ENCODE peak calls at places on chromosomes 4 and X, in five cellular contexts. U, C, Q, I and F are unnamed samples.

GRCh38 chrX:19893722-19894121 is 6.3 kb upstream of the SH3KBP1 start:
- DNase-seq in U (no peak), C (peak; percentile 82), Q (no peak), I (no peak), F (no peak)

GRCh38 chr4:54315561-54315960 is 86.5 kb downstream of the PDGFRA start:
- DNase-seq in Q (no peak), C (no peak), I (no peak), U (no peak), F (no peak)

GRCh38 chr4:153153339-153153851 is 50.8 kb upstream of the TRIM2 start:
- DNase-seq in C (peak; percentile 19), I (peak; percentile 70), Q (no peak), U (peak; percentile 70), F (no peak)

GRCh38 chr4:137519406-137519805 is 12.9 kb downstream of the PCDH18 start:
- DNase-seq in Q (no peak), C (peak; percentile 65), I (no peak), U (no peak), F (no peak)

GRCh38 chr4:100299019-100299418 is 108.8 kb upstream of the DDIT4L start:
- DNase-seq in I (no peak), Q (no peak), U (no peak), C (peak; percentile 29), F (no peak)

GRCh38 chrX:27251369-27251768 is 211.8 kb downstream of the PPP4R3C start:
- DNase-seq in U (no peak), C (no peak), Q (no peak), I (no peak), F (no peak)

GRCh38 chrX:148535639-148536038 is 35.2 kb downstream of the AFF2 start:
- DNase-seq in C (no peak), Q (no peak), I (no peak), U (no peak), F (no peak)

GRCh38 chr4:138223191-138223910 is 18.8 kb downstream of the SLC7A11 start:
- DNase-seq in C (no peak), U (no peak), I (no peak), Q (no peak), F (no peak)

GRCh38 chrX:47191331-47191730 is 2.3 kb upstream of the UBA1 start:
- DNase-seq in U (peak; percentile 30), I (no peak), Q (no peak), C (peak; percentile 44), F (no peak)

GRCh38 chr4:124903995-124904722 is 191.6 kb upstream of the ANKRD50 start:
- DNase-seq in C (peak; percentile 71), U (no peak), Q (no peak), I (peak; percentile 37), F (no peak)

GRCh38 chr4:88219099-88219498 is 60.7 kb upstream of the ABCG2 start:
- DNase-seq in I (no peak), Q (no peak), C (peak; percentile 57), U (peak; percentile 55), F (no peak)

GRCh38 chr4:175671491-175671934 is 140.6 kb downstream of the GPM6A start:
- DNase-seq in C (peak; percentile 8), Q (no peak), U (no peak), I (no peak), F (no peak)

GRCh38 chr4:128837198-128837597 is 27.7 kb downstream of the JADE1 start:
- DNase-seq in I (no peak), U (no peak), C (no peak), Q (no peak), F (no peak)

GRCh38 chr4:38782452-38783108 is at the start of gene TLR10:
- DNase-seq in Q (no peak), U (peak; percentile 34), C (peak; percentile 41), I (no peak), F (no peak)

GRCh38 chr4:87073570-87074470 is 139.0 kb downstream of the AFF1 start:
- DNase-seq in Q (no peak), U (peak; percentile 40), I (no peak), C (peak; percentile 79), F (peak; percentile 82)
- H3K4me3 ChIP-seq in Q (no peak overlapping the region), U (peak overlapping the region; percentile 42), I (no peak overlapping the region), C (peak overlapping the region; percentile 36), F (peak overlapping the region; percentile 17)

DNA sequence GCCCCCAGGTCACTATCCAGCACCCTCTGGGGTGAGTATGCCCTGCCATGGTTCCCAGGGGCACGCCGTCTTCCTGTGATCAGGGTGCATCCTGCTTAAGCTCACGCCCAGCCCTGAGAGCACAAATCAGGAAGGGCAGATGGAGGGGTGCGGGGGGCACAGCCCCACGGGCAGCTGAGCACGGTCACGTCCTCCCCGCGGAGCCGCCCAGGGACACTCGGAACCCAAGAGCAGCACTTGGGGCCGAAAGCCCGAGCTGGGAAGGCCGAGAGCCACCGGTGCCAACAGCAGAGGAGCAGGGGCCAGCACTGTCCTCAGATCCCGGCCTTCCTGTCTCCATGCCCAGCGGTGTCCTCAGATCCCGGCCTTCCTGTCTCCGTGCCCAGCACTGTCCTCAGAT is 21.5 kb downstream of the NELFA start:
- DNase-seq in C (no peak), Q (no peak), U (no peak), I (peak; percentile 21), F (no peak)
- H3K36me3 ChIP-seq in C (peaks cover 4% of the 10 kb centered on the region), Q (peaks cover 73% of the 10 kb centered on the region), U (peaks cover 29% of the 10 kb centered on the region), I (no peaks in the 10 kb centered on the region), F (peaks cover 94% of the 10 kb centered on the region)

GRCh38 chrX:13076176-13076956 is 31.9 kb upstream of the FAM9C start:
- DNase-seq in I (no peak), Q (no peak), U (no peak), C (peak; percentile 52), F (no peak)
- H3K4me1 ChIP-seq in I (peaks cover under 1% of the 10 kb centered on the region), Q (peaks cover 5% of the 10 kb centered on the region), U (peaks cover 75% of the 10 kb centered on the region), C (peaks cover 16% of the 10 kb centered on the region), F (peaks cover 6% of the 10 kb centered on the region)

GRCh38 chrX:54999717-55000598 is at the start of gene APEX2:
- DNase-seq in C (peak; percentile 94), I (peak; percentile 92), Q (peak; percentile 82), U (peak; percentile 85), F (peak; percentile 96)
- H3K4me3 ChIP-seq in C (peak within 1 kb of the TSS; percentile 91), I (peak within 1 kb of the TSS; percentile 61), Q (peak within 1 kb of the TSS; percentile 64), U (peak within 1 kb of the TSS; percentile 91), F (peak within 1 kb of the TSS; percentile 57)

DNA sequence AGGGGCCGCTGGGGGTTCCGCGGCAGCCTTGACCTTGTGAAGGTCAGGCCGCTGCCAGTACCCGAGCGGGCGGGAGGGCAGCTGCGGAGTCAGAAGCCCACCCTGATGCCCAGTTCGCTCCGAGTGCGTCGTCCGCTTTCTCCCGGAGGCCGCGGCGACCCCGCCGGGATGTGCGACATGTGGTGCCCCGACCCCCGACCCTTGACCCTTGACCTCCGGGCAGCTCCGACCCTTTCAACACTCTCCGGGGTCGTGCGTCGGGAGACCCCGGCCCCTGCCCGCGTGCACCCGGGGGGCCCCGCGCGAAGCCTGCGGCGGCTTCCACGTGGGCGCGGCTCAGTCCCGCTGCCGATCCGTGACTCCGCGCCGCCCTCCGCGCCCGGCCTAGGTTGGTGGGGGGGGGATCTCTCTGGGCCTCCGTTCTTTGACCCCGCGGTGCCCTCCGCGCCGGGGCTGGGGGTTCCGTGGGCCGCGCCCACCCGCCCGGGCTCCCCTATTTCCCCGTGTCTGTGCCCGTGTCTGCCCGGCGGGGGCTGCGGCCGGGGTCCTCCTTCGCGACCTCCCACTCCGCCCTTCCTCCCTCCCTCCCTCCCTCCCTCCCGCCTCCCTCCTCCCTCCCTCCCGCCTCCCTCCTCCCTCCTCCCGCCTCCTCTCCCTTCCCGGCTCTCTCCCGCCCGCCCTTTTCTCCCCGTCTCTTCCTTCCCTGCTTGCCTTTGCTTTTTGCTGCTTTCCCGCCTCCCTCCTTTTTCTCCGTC is 640 bp upstream of the SLC25A6 start:
- DNase-seq in Q (no peak), I (peak; percentile 78), C (peak; percentile 45), U (no peak), F (peak; percentile 91)
- H3K36me3 ChIP-seq in Q (peaks cover 28% of the 10 kb centered on the region), I (no peaks in the 10 kb centered on the region), C (peaks cover 32% of the 10 kb centered on the region), U (peaks cover 30% of the 10 kb centered on the region), F (peaks cover 28% of the 10 kb centered on the region)

GRCh38 chr4:107997001-107997788 is 7.5 kb downstream of the HADH start:
- DNase-seq in Q (no peak), I (peak; percentile 34), C (peak; percentile 28), U (no peak), F (peak; percentile 84)

GRCh38 chr4:107997794-107998193 is 8.1 kb downstream of the HADH start:
- DNase-seq in U (no peak), Q (no peak), I (no peak), C (no peak), F (no peak)

GRCh38 chr4:107991945-107992625 is 2.4 kb downstream of the HADH start:
- DNase-seq in I (no peak), C (no peak), Q (no peak), U (no peak), F (no peak)

GRCh38 chr4:107993969-107994368 is 4.3 kb downstream of the HADH start:
- DNase-seq in U (no peak), I (no peak), Q (no peak), C (no peak), F (no peak)

DNA sequence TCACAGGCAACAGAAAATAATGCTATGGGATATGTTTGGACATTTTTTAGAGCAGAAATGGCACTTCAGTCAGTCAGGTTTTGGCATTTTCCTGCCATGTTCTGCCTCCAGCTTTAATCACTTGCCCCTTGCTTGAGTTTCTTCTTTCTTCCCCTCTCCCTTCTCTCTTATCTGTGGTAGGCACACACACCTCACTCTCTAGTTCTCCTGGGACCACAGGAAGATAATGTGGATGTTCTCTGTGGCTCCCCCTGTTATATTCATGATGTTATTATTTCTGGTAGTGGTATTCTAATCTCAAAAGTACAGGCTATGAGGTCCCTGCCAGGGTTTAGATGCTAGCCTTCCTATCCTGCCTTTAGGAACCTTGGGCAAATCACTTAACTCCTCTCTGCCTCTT is 5.2 kb downstream of the HADH start:
- DNase-seq in I (no peak), Q (no peak), U (no peak), C (no peak), F (no peak)
- H3K4me1 ChIP-seq in I (peaks cover 9% of the 10 kb centered on the region), Q (peaks cover 55% of the 10 kb centered on the region), U (peaks cover 20% of the 10 kb centered on the region), C (peaks cover 15% of the 10 kb centered on the region), F (no peaks in the 10 kb centered on the region)